ENCODE peak calls at places on chromosomes 2 and 18, in ten cellular contexts. Y, D, T, O, N, U, C, A, B and W are unnamed samples.

GRCh38 chr18:8951491-8951890 is 151.0 kb upstream of the NDUFV2 start:
- DNase-seq in B (no peak), T (no peak), C (no peak), D (no peak), U (no peak), Y (no peak), O (no peak), A (no peak), N (peak), W (no peak)

GRCh38 chr2:158894078-158894477 is 74.4 kb upstream of the TANC1 start:
- DNase-seq in O (no peak), Y (no peak), C (no peak), D (no peak), U (no peak), A (no peak), T (no peak), N (no peak), B (peak), W (no peak)

GRCh38 chr2:70852824-70853223 is 17.2 kb upstream of the CD207 start:
- DNase-seq in D (no peak), N (no peak), T (no peak), U (no peak), A (no peak), C (no peak), B (no peak), Y (no peak), O (no peak), W (no peak)

GRCh38 chr2:238138331-238139102 is at the start of gene KLHL30:
- DNase-seq in O (no peak), Y (no peak), B (no peak), U (no peak), T (no peak), A (no peak), D (no peak), N (no peak), C (peak), W (no peak)

GRCh38 chr2:202249521-202249850 is 11.1 kb upstream of the SUMO1 start:
- DNase-seq in U (peak), O (no peak), A (no peak), D (no peak), C (no peak), T (no peak), N (no peak), Y (no peak), B (no peak), W (no peak)

GRCh38 chr2:238657132-238658053 is 190.5 kb upstream of the TWIST2 start:
- DNase-seq in D (no peak), B (no peak), U (no peak), T (no peak), N (no peak), Y (no peak), C (no peak), O (no peak), A (no peak), W (no peak)

GRCh38 chr18:10544093-10544748 is 18.4 kb downstream of the NAPG start:
- DNase-seq in C (no peak), A (no peak), B (no peak), Y (no peak), U (no peak), T (no peak), D (no peak), O (no peak), N (no peak), W (no peak)

GRCh38 chr2:86375623-86376022 is 38.2 kb upstream of the REEP1 start:
- DNase-seq in Y (no peak), A (no peak), U (no peak), T (no peak), C (no peak), D (no peak), O (no peak), B (no peak), N (no peak), W (no peak)

GRCh38 chr2:226766352-226767055 is 33.1 kb downstream of the IRS1 start:
- DNase-seq in A (no peak), O (no peak), T (no peak), Y (no peak), D (no peak), B (no peak), C (no peak), N (no peak), U (no peak), W (no peak)

GRCh38 chr2:156334496-156335478 is 2.3 kb upstream of the NR4A2 start:
- DNase-seq in Y (peak), U (peak), O (peak), A (peak), D (peak), B (peak), C (peak), N (no peak), T (peak), W (peak)

GRCh38 chr2:190679813-190680591 is 31.1 kb downstream of the NAB1 start:
- DNase-seq in Y (peak), U (no peak), A (peak), N (no peak), O (peak), D (peak), T (no peak), B (no peak), C (no peak), W (peak)

GRCh38 chr2:145985517-145985916 is 1465.6 kb upstream of the ZEB2 start:
- DNase-seq in O (no peak), N (no peak), T (no peak), D (no peak), Y (no peak), B (no peak), A (no peak), C (no peak), U (peak), W (no peak)

GRCh38 chr2:88209526-88210131 is 39.5 kb downstream of the THNSL2 start:
- DNase-seq in U (no peak), B (no peak), N (no peak), C (no peak), D (no peak), T (no peak), Y (no peak), O (no peak), A (no peak), W (no peak)

GRCh38 chr18:65206551-65207260 is 544.1 kb upstream of the CDH7 start:
- DNase-seq in U (no peak), T (no peak), N (no peak), Y (no peak), C (no peak), D (no peak), A (peak), B (no peak), O (no peak), W (no peak)

GRCh38 chr2:199339826-199340605 is 117.7 kb downstream of the SATB2 start:
- DNase-seq in O (no peak), C (no peak), D (no peak), T (no peak), B (no peak), A (no peak), U (no peak), N (no peak), Y (no peak), W (no peak)

GRCh38 chr2:11892041-11892440 is 145.6 kb downstream of the LPIN1 start:
- DNase-seq in A (no peak), O (no peak), Y (no peak), U (no peak), T (no peak), N (no peak), B (no peak), C (no peak), D (no peak), W (no peak)

GRCh38 chr2:85444629-85445028 is 26.1 kb downstream of the SH2D6 start:
- DNase-seq in T (no peak), D (no peak), N (no peak), O (no peak), Y (no peak), C (no peak), A (no peak), U (no peak), B (no peak), W (no peak)

GRCh38 chr2:45000921-45001628 is 8.2 kb downstream of the SIX2 start:
- DNase-seq in B (no peak), O (no peak), C (no peak), D (peak), U (peak), N (no peak), A (no peak), Y (no peak), T (no peak), W (no peak)

GRCh38 chr2:85308951-85309555 is 18.7 kb downstream of the TGOLN2 start:
- DNase-seq in Y (peak), D (peak), T (peak), C (peak), O (peak), N (no peak), A (no peak), B (peak), U (peak), W (no peak)

GRCh38 chr18:54671291-54671881 is 80.3 kb downstream of the DYNAP start:
- DNase-seq in O (no peak), N (no peak), U (peak), T (no peak), B (no peak), D (no peak), A (peak), C (no peak), Y (no peak), W (peak)

GRCh38 chr2:69082430-69082997 is 69.5 kb downstream of the ANTXR1 start:
- DNase-seq in T (peak), U (peak), Y (peak), C (peak), B (peak), O (peak), N (no peak), D (peak), A (peak), W (no peak)

GRCh38 chr2:84231474-84231873 is 227.6 kb downstream of the SUCLG1 start:
- DNase-seq in C (no peak), Y (no peak), U (no peak), T (no peak), A (no peak), N (no peak), D (no peak), O (no peak), B (no peak), W (no peak)

GRCh38 chr2:46657042-46657504 is 177.7 kb downstream of the TMEM247 start:
- DNase-seq in U (peak), B (peak), C (no peak), Y (peak), T (peak), D (peak), O (peak), A (peak), N (peak), W (peak)

GRCh38 chr18:79554945-79555645 is 124.5 kb upstream of the CTDP1 start:
- DNase-seq in B (no peak), D (no peak), Y (no peak), N (no peak), O (no peak), A (no peak), C (peak), T (no peak), U (no peak), W (no peak)

DNA sequence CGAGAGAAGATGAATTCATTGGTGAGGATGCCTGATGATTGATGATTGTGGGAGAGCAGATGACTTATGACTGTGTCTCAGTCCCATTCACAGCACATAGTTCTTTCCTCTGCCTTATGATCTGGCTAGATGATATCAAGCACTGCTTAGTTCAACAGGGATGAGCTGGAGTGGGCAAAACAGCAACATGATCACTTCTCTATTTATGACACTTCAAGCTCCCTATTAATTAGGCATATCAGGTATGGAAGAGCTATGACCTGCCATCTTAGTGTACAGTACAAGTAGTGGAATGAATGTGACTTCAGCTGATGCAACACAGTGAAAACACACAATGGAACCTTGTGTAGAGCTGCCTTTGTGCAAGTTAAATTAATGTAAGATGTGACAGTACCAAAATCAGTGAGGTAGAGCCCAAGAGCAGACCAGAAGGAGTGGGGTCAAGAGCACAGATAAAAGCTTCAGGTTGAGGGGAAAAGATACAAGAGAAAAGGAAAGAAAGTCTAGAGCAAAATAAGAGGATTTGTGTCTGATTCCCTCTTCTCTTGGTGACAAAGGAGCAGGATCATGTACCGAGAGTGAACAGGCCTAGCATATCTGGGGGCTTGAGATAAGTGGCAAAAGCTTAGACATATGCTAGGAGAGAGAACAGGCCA is 93.0 kb upstream of the MYO3B start:
- DNase-seq in O (no peak), Y (no peak), U (no peak), A (no peak), N (no peak), T (no peak), B (no peak), D (no peak), C (no peak), W (peak)
- TF ChIP-seq POLR2A in O (no peak), Y (no peak), U (no peak), A (no peak), N (no peak), T (no peak), B (no peak), D (no peak), C (no peak), W (no peak)

GRCh38 chr2:112644933-112645395 is 775 bp upstream of the SLC20A1 start:
- DNase-seq in Y (no peak), B (no peak), U (peak), T (no peak), A (no peak), D (no peak), C (no peak), N (no peak), O (no peak), W (no peak)

GRCh38 chr2:112644155-112644932 is 1.4 kb upstream of the SLC20A1 start:
- DNase-seq in U (no peak), A (peak), B (no peak), C (no peak), T (no peak), Y (peak), O (no peak), D (peak), N (no peak), W (no peak)

GRCh38 chr2:112646791-112647720 is 1.3 kb downstream of the SLC20A1 start:
- DNase-seq in Y (no peak), A (peak), D (no peak), N (no peak), U (peak), O (no peak), C (no peak), B (no peak), T (no peak), W (peak)

GRCh38 chr2:112646102-112646719 is 472 bp downstream of the SLC20A1 start:
- DNase-seq in O (peak), B (no peak), D (peak), U (peak), Y (no peak), A (no peak), T (no peak), N (peak), C (no peak), W (peak)

GRCh38 chr2:112645396-112646101 is at the start of gene SLC20A1:
- DNase-seq in U (peak), B (peak), A (peak), N (peak), C (peak), O (peak), Y (peak), T (peak), D (peak), W (peak)
- TF ChIP-seq POLR2A in U (peak), B (peak), A (peak), N (peak), C (peak), O (peak), Y (peak), T (peak), D (peak), W (peak)

GRCh38 chr18:38651736-38652135 is 1086.1 kb upstream of the CELF4 start:
- DNase-seq in N (no peak), A (no peak), B (no peak), C (no peak), D (no peak), T (no peak), O (no peak), U (no peak), Y (no peak), W (no peak)

DNA sequence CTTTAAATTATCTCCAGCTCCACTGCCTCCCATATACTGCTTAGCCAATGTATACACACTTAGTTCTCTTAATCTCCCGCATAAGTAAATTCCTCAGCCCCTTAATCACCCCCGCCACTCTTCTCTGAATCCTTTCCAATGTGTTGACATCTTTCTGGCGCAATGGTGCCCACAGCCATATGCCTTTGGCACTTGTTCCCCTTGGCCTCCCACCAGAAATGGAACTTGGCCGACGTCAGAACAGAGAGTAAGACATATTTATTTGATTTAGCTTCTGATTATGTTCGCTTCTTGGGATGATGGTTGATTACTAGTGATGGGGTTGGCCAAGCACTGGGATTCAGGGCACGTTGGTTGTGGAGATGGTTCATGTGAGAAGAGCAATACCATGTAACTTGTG is 1089.4 kb upstream of the CELF4 start:
- DNase-seq in T (no peak), C (no peak), A (no peak), D (no peak), N (no peak), Y (no peak), B (no peak), O (no peak), U (no peak), W (no peak)
- TF ChIP-seq POLR2A in T (no peak), C (no peak), A (no peak), D (no peak), N (no peak), Y (no peak), B (no peak), O (no peak), U (no peak), W (no peak)

GRCh38 chr2:73779472-73780241 is at the start of gene DUSP11:
- DNase-seq in C (peak), N (peak), T (peak), B (peak), A (peak), O (peak), U (peak), D (peak), Y (peak), W (peak)
- TF ChIP-seq POLR2A in C (peak), N (peak), T (peak), B (peak), A (peak), O (peak), U (peak), D (peak), Y (peak), W (peak)

DNA sequence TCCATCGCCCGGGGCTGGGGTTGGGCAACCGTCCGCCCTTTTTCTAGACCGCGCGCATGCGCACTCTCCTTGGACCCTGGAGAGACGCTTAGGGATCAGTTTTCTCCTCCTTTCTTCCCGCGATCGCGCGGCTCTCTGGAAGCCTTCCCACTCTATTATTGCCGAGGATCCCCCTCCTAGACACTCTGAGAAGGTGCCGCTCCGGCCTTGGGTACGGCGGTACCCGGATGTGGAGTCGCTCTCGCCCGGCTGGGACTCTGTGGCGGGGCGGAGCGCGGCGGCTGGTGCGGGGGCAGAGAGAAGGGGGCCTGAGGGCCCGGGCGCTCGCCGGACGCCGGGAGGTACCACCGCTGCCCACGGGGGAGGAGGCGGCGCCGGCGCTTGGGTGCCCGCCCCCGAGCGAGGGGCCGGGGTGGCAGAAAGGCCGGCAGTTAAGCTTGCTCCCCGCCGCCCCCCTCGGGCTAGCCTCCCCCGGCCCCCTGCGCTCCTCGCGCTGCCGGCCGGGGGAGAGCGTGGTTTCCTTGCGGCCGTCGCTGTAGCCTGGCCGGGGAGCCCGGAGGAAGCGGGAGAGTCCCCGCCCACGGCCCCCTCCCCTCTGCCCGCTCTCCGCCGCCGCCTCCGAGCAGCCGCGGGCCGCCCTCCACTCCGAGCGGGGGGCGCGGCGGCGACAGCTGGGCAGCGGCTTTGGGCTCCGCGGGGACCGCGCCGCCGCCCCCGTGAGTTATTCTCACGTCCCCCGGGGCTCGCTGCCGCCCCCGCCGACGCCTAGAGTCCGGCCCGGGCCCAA is at the start of gene MIB1:
- DNase-seq in T (peak), C (peak), B (no peak), U (no peak), N (peak), O (peak), D (no peak), A (no peak), Y (peak), W (peak)
- TF ChIP-seq POLR2A in T (peak), C (peak), B (peak), U (peak), N (peak), O (peak), D (peak), A (peak), Y (peak), W (peak)

DNA sequence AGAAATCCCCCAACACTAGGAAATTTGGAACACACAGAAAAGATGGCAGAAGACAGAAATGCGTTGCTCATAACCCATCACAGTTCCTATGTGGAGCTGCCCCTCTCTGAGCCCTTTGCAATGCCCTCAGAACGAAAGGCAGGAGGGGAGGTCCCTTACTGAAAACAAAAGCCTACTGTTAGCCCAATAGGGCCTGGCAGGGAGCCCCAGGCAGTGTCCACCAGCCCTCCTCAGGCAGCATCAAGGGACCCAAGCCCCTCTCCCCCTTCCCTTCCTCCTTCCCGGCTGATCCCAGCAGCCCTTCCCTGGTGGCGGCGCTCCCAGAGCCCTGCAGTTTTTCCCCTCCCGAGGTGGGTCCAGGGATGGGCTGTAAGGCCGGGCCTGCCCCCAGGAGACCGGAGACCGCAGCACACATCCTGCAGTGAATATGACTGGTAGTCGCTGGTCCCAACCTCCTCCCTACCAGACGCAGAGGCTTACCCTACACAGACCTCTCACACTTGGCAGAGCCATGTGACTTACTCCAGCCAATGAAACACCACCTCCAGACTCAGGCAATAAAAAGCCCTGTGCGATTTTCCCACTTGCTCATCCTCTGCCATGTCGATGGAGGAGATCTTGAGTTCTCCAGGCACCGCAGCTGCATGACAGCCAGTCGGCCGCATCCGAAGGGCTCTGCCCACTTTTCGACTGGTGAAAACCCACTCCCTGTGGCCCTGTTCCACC is 19.4 kb upstream of the DUSP2 start:
- DNase-seq in Y (peak), D (no peak), A (no peak), C (no peak), B (no peak), O (no peak), U (no peak), N (no peak), T (no peak), W (no peak)
- TF ChIP-seq POLR2A in Y (no peak), D (no peak), A (no peak), C (no peak), B (no peak), O (no peak), U (no peak), N (peak), T (no peak), W (no peak)